ENCODE peak calls at places on chromosomes 3 and 15, in six cellular contexts. W, U, L, O, V and Y are unnamed samples.

GRCh38 chr15:67840747-67841634 is 1.1 kb upstream of the RNU6-1 start:
- DNase-seq in W (no peak), U (no peak), L (peak), O (no peak), V (peak), Y (no peak)

GRCh38 chr3:15542641-15543040 is 21.1 kb upstream of the COLQ start:
- DNase-seq in W (no peak), U (no peak), L (no peak), O (no peak), V (no peak), Y (no peak)

GRCh38 chr3:23580337-23580736 is 225.4 kb upstream of the UBE2E1 start:
- DNase-seq in W (no peak), U (no peak), L (peak), O (no peak), V (no peak), Y (no peak)

GRCh38 chr3:25461946-25462345 is 33.9 kb downstream of the RARB start:
- DNase-seq in W (no peak), U (no peak), L (no peak), O (no peak), V (no peak), Y (no peak)

GRCh38 chr3:99708207-99708745 is 69.9 kb downstream of the COL8A1 start:
- DNase-seq in W (no peak), U (no peak), L (peak), O (no peak), V (no peak), Y (peak)

GRCh38 chr3:13018561-13019242 is 54.5 kb downstream of the IQSEC1 start:
- DNase-seq in W (no peak), U (no peak), L (no peak), O (no peak), V (peak), Y (no peak)

GRCh38 chr3:190012784-190013183 is 107.9 kb downstream of the P3H2 start:
- DNase-seq in W (no peak), U (no peak), L (no peak), O (no peak), V (no peak), Y (no peak)

GRCh38 chr15:41891946-41892345 is 1.9 kb downstream of the SPTBN5 start:
- DNase-seq in W (no peak), U (no peak), L (no peak), O (no peak), V (peak), Y (no peak)

GRCh38 chr3:80213076-80213475 is 445.3 kb upstream of the ROBO1 start:
- DNase-seq in W (no peak), U (no peak), L (no peak), O (no peak), V (no peak), Y (no peak)

GRCh38 chr3:18419232-18419631 is 5.9 kb downstream of the SATB1 start:
- DNase-seq in W (no peak), U (no peak), L (no peak), O (no peak), V (no peak), Y (no peak)

GRCh38 chr3:35950045-35950444 is 310.7 kb downstream of the ARPP21 start:
- DNase-seq in W (no peak), U (no peak), L (no peak), O (no peak), V (no peak), Y (no peak)

GRCh38 chr15:28929200-28929599 is 43.4 kb downstream of the APBA2 start:
- DNase-seq in W (no peak), U (no peak), L (no peak), O (no peak), V (peak), Y (no peak)

GRCh38 chr3:178258121-178258520 is 278.1 kb upstream of the KCNMB2 start:
- DNase-seq in W (no peak), U (no peak), L (no peak), O (no peak), V (no peak), Y (no peak)

GRCh38 chr3:16369247-16369646 is 104.2 kb downstream of the OXNAD1 start:
- DNase-seq in W (no peak), U (no peak), L (no peak), O (no peak), V (no peak), Y (no peak)

GRCh38 chr3:186255703-186256331 is 106.2 kb downstream of the DGKG start:
- DNase-seq in W (no peak), U (no peak), L (no peak), O (no peak), V (peak), Y (no peak)

GRCh38 chr15:25339431-25339830 is 99.4 kb downstream of the UBE3A start:
- DNase-seq in W (no peak), U (no peak), L (no peak), O (no peak), V (no peak), Y (no peak)

GRCh38 chr3:13842226-13842625 is 37.6 kb downstream of the WNT7A start:
- DNase-seq in W (no peak), U (no peak), L (no peak), O (no peak), V (peak), Y (no peak)

GRCh38 chr3:157290761-157291160 is 130.8 kb upstream of the CCNL1 start:
- DNase-seq in W (no peak), U (no peak), L (peak), O (no peak), V (no peak), Y (no peak)

DNA sequence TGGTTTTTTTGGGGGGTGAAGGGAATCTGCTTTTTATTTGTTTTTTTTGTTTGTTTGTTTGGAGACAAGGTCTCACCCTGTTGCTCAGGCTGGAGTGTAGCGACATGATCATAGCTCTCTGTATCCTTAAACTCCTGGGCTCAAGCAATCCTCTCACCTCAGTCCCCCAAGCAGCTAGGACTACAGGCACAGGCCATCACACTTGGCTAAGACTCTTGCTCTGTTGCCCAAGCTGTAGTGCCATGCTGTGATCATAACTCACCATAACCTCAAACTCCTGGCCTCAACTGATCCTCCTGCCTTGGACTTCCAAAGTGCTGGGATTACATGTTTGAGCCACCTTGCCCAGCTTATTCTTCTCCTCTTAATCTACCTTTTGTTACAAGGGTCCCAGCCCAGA is 31.8 kb downstream of the GPR176 start:
- DNase-seq in W (no peak), U (no peak), L (no peak), O (no peak), V (no peak), Y (no peak)
- H3K4me3 ChIP-seq in W (no peak), U (no peak), L (no peak), O (no peak), V (no peak), Y (no peak)

GRCh38 chr3:59385547-59385946 is 335.7 kb upstream of the CFAP20DC start:
- DNase-seq in W (no peak), U (no peak), L (no peak), O (no peak), V (no peak), Y (no peak)
- H3K4me3 ChIP-seq in W (no peak), U (no peak), L (no peak), O (no peak), V (no peak), Y (no peak)

DNA sequence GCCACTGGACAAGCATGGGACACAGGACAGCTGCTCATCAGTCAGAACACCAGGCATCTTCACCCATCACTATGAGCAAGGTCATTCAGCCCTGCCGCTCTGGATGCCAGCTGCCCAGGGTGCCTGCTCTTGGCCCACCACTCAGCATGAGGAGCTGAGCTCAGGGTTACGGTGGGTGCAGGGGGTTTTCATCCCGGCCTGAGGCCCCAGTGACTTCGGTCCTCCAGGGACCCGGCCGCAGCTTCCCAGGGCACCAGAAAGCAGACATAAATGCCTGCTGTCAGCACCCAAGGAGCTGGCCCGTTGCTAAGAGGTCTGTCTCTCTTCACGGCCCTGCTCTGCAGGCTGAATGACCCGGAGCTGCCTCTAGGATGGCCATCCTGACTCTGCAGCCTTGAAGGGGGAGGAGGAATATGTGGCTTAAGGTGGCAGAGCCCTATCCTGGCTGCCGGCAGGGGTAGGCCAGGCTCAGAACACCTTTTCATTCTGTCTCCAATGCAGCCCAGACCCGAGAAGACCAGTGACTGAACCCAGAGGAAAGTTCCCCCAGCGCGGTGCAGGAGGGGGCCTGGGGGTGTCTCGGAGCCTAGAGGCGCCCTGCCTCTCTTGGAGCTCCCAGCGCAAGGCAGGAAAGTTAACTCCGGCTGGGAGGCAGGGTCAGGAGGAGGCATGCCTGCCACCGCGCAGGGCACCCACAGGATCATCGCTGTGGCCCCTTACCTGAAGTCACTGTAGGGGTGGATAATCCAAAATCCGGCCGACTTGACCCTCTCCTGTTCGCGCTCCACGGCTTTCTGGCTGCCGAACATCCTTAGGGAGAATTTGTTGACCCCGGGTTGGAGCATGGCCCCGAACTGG is 1.8 kb downstream of the HCN4 start:
- DNase-seq in W (no peak), U (no peak), L (no peak), O (no peak), V (no peak), Y (no peak)
- H3K4me3 ChIP-seq in W (no peak), U (no peak), L (no peak), O (peak), V (no peak), Y (no peak)

DNA sequence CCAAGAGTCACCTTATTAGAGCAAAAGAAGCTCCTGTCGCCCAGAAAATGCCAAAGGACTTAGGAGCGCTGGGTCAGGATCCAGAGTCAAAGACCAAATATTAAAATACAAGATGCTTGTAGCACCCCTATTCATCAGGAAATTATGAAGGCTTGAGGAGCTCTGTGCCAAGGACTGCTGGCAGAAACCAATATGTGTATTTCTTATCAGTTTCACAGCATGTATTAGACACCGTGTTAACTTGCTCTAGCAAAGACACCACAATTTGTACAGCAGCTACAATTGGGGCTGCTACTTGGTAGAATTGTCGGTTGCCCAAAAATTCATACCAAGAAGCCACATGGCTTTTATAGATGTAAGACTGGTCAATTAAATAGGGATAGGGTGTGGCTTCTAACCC is 128.8 kb downstream of the CD47 start:
- DNase-seq in W (no peak), U (no peak), L (no peak), O (no peak), V (no peak), Y (no peak)
- H3K4me3 ChIP-seq in W (no peak), U (no peak), L (no peak), O (no peak), V (no peak), Y (no peak)

GRCh38 chr15:79977431-79977940 is 6.5 kb upstream of the BCL2A1 start:
- DNase-seq in W (no peak), U (no peak), L (no peak), O (no peak), V (peak), Y (no peak)
- H3K4me3 ChIP-seq in W (no peak), U (no peak), L (no peak), O (no peak), V (no peak), Y (no peak)